ENCODE peak calls at places on chromosomes 13 and 19, in four cellular contexts. One of them, this sample, is unnamed.

GRCh38 chr13:33610471-33611015 is 207.4 kb upstream of the RFC3 start:
- DNase-seq in dorsolateral prefrontal cortex: peak
- DNase-seq in tibial nerve: no peak
- DNase-seq in breast epithelium: no peak
- DNase-seq in this sample: no peak

GRCh38 chr13:80361883-80362327 is 21.0 kb upstream of the SPRY2 start:
- DNase-seq in dorsolateral prefrontal cortex: peak
- DNase-seq in tibial nerve: no peak
- DNase-seq in breast epithelium: no peak
- DNase-seq in this sample: no peak

GRCh38 chr13:112792511-112792910 is 102.7 kb downstream of the ATP11A start:
- DNase-seq in dorsolateral prefrontal cortex: no peak
- DNase-seq in tibial nerve: no peak
- DNase-seq in breast epithelium: no peak
- DNase-seq in this sample: no peak

GRCh38 chr19:5154129-5154798 is 185.4 kb downstream of the KDM4B start:
- DNase-seq in dorsolateral prefrontal cortex: no peak
- DNase-seq in tibial nerve: no peak
- DNase-seq in breast epithelium: no peak
- DNase-seq in this sample: no peak

GRCh38 chr13:81031996-81032395 is 691.1 kb upstream of the SPRY2 start:
- DNase-seq in dorsolateral prefrontal cortex: no peak
- DNase-seq in tibial nerve: no peak
- DNase-seq in breast epithelium: no peak
- DNase-seq in this sample: no peak

GRCh38 chr13:32426191-32426980 is 1.5 kb downstream of the N4BP2L1 start:
- DNase-seq in dorsolateral prefrontal cortex: no peak
- DNase-seq in tibial nerve: no peak
- DNase-seq in breast epithelium: no peak
- DNase-seq in this sample: no peak

GRCh38 chr13:41601718-41602445 is 144.5 kb downstream of the RGCC start:
- DNase-seq in dorsolateral prefrontal cortex: no peak
- DNase-seq in tibial nerve: no peak
- DNase-seq in breast epithelium: no peak
- DNase-seq in this sample: no peak

GRCh38 chr13:100773429-100773828 is 98.8 kb upstream of the TMTC4 start:
- DNase-seq in dorsolateral prefrontal cortex: no peak
- DNase-seq in tibial nerve: no peak
- DNase-seq in breast epithelium: no peak
- DNase-seq in this sample: no peak

GRCh38 chr13:51241720-51242119 is 19.5 kb downstream of the FAM124A start:
- DNase-seq in dorsolateral prefrontal cortex: no peak
- DNase-seq in tibial nerve: no peak
- DNase-seq in breast epithelium: no peak
- DNase-seq in this sample: no peak

GRCh38 chr13:37382156-37382555 is 216.4 kb downstream of the POSTN start:
- DNase-seq in dorsolateral prefrontal cortex: no peak
- DNase-seq in tibial nerve: no peak
- DNase-seq in breast epithelium: no peak
- DNase-seq in this sample: no peak

GRCh38 chr19:33620611-33621010 is 1.1 kb upstream of the CHST8 start:
- DNase-seq in dorsolateral prefrontal cortex: no peak
- DNase-seq in tibial nerve: no peak
- DNase-seq in breast epithelium: no peak
- DNase-seq in this sample: no peak

GRCh38 chr19:35194022-35194984 is 34.2 kb downstream of the FAM187B start:
- DNase-seq in dorsolateral prefrontal cortex: no peak
- DNase-seq in tibial nerve: no peak
- DNase-seq in breast epithelium: no peak
- DNase-seq in this sample: no peak
- TF ChIP-seq CTCF in dorsolateral prefrontal cortex: no peak
- TF ChIP-seq CTCF in tibial nerve: no peak
- TF ChIP-seq CTCF in breast epithelium: no peak
- TF ChIP-seq CTCF in this sample: no peak

GRCh38 chr19:31339405-31339804 is 9.8 kb downstream of the TSHZ3 start:
- DNase-seq in dorsolateral prefrontal cortex: no peak
- DNase-seq in tibial nerve: no peak
- DNase-seq in breast epithelium: no peak
- DNase-seq in this sample: no peak

GRCh38 chr19:31337007-31337914 is 12.0 kb downstream of the TSHZ3 start:
- DNase-seq in dorsolateral prefrontal cortex: no peak
- DNase-seq in tibial nerve: no peak
- DNase-seq in breast epithelium: no peak
- DNase-seq in this sample: no peak

GRCh38 chr19:31342926-31343325 is 6.3 kb downstream of the TSHZ3 start:
- DNase-seq in dorsolateral prefrontal cortex: no peak
- DNase-seq in tibial nerve: no peak
- DNase-seq in breast epithelium: no peak
- DNase-seq in this sample: no peak

GRCh38 chr19:31338069-31338767 is 11.0 kb downstream of the TSHZ3 start:
- DNase-seq in dorsolateral prefrontal cortex: no peak
- DNase-seq in tibial nerve: no peak
- DNase-seq in breast epithelium: no peak
- DNase-seq in this sample: no peak

DNA sequence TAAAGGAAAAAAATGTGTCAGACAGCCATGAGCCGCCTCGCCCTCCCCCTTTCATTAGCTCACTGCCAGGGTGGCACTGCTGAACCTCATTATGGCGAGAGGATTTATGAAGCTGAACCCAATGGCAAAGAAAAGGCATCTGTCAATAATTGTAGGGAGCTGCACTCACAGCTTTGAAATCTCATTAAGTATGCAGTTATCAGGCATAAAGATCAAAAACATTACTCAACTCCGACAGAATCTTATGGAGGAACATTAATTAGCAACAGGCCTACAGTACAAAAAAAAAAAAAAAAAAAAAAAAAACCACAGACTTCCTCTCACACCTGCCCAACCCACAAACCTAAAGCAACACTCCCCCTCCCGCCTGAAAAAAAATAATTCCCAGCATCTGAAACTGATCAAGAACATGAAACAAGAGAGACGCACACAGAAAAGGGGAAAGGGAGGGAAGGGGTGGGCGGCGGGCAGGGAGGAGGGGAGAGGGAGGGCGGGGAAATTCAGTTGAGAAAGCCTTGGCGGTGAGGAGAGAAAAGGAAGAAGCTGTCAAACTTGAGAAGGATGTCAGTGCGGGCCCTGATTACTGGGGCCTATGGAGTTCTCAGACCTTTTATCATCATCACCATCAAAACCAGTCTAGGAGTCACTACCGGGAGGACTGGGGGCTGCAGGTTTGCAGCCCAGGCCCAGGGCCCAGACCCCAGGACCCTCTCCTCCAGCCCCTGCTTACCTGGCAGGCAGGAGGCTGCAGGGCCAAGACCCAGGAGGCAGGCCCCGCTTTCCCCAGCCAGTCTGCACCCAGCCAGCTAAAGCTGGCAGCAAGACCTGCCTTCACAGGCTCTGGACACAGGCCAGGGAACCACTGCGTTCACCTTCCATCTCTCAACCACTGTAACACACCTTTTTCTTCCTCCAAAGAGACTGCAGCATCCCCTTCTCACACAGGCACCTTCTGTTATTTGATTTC is 8.9 kb downstream of the TSHZ3 start:
- DNase-seq in dorsolateral prefrontal cortex: no peak
- DNase-seq in tibial nerve: no peak
- DNase-seq in breast epithelium: no peak
- DNase-seq in this sample: peak
- H3K4me3 ChIP-seq in dorsolateral prefrontal cortex: no peak
- H3K4me3 ChIP-seq in tibial nerve: no peak
- H3K4me3 ChIP-seq in breast epithelium: no peak
- H3K4me3 ChIP-seq in this sample: no peak

DNA sequence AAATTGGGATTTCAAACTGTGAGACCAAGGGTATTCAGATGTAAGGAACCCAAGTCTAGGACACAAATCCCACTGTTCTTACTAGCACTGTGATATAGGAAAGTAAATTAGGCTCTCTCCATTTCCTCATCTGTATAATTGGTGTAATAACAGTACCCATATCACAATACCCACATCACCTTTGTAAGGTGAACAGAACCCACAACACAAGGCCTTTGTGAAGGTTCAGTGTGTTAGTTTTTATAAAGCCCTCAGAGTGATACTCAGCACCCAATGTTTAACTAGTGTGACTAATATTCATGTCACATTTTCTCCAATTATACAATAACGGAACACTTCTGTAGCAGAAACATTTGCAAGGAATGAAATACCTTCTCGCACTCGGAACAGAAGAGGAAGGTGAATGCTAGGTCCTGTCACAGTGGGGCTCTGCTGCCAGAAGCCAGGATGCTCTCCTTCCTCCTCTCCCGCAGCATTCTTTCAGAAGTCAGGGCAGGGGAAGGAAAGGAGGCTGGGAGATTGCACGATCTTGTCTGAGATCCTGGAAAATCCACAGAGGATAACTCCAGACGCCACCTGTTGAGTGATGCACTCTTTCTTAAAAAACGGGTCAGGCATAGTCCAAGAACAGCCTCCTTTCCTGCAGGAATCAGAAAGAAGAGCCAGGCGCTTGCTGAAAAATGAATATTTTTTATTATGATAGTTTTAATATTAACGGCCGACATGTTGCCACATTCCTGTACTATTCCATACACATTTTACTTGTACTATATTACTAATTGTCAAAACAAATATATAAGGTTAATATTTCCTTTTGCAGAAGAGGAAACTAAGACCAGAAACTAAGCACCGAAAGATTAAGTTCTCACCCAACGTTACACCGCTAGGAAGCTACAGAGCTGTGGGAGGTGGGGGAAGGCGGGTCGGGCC is 762 bp downstream of the ZNF45 start:
- DNase-seq in dorsolateral prefrontal cortex: no peak
- DNase-seq in tibial nerve: no peak
- DNase-seq in breast epithelium: no peak
- DNase-seq in this sample: no peak
- TF ChIP-seq CTCF in dorsolateral prefrontal cortex: no peak
- TF ChIP-seq CTCF in tibial nerve: no peak
- TF ChIP-seq CTCF in breast epithelium: no peak
- TF ChIP-seq CTCF in this sample: peak

GRCh38 chr19:575527-576506 is 3.4 kb downstream of the BSG start:
- DNase-seq in dorsolateral prefrontal cortex: no peak
- DNase-seq in tibial nerve: no peak
- DNase-seq in breast epithelium: no peak
- DNase-seq in this sample: no peak
- H3K4me3 ChIP-seq in dorsolateral prefrontal cortex: peak
- H3K4me3 ChIP-seq in tibial nerve: no peak
- H3K4me3 ChIP-seq in breast epithelium: peak
- H3K4me3 ChIP-seq in this sample: peak

GRCh38 chr13:110815471-110816204 is 99.2 kb downstream of the ANKRD10 start:
- DNase-seq in dorsolateral prefrontal cortex: no peak
- DNase-seq in tibial nerve: no peak
- DNase-seq in breast epithelium: no peak
- DNase-seq in this sample: no peak

GRCh38 chr13:110818747-110819146 is 96.1 kb downstream of the ANKRD10 start:
- DNase-seq in dorsolateral prefrontal cortex: no peak
- DNase-seq in tibial nerve: no peak
- DNase-seq in breast epithelium: no peak
- DNase-seq in this sample: no peak

GRCh38 chr13:110817143-110817542 is 97.7 kb downstream of the ANKRD10 start:
- DNase-seq in dorsolateral prefrontal cortex: no peak
- DNase-seq in tibial nerve: no peak
- DNase-seq in breast epithelium: no peak
- DNase-seq in this sample: no peak

GRCh38 chr13:110813646-110814624 is 100.4 kb downstream of the ING1 start:
- DNase-seq in dorsolateral prefrontal cortex: no peak
- DNase-seq in tibial nerve: no peak
- DNase-seq in breast epithelium: no peak
- DNase-seq in this sample: no peak

DNA sequence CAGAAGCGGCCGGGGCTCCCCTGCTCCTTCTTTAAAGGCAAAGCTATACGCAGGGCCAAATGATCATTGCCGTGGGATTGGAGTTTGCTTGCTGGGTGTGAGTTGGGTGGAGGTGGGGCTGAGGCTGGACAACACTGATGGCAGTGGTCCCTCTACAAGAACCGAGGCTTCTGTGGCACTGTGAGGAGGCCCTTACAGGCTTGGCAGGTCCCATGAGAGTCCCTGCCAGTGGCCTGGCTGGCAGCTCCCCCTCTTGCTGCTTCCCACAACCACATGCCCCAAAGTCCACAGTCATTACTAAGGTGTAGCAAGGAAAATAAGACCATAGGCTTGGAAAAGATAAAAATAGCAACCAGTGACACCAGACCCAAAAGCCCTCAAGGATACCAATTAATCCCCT is 98.4 kb downstream of the ANKRD10 start:
- DNase-seq in dorsolateral prefrontal cortex: no peak
- DNase-seq in tibial nerve: no peak
- DNase-seq in breast epithelium: no peak
- DNase-seq in this sample: no peak
- TF ChIP-seq CTCF in dorsolateral prefrontal cortex: no peak
- TF ChIP-seq CTCF in tibial nerve: no peak
- TF ChIP-seq CTCF in breast epithelium: no peak
- TF ChIP-seq CTCF in this sample: no peak

GRCh38 chr19:1039646-1040475 is at the start of gene ABCA7:
- DNase-seq in dorsolateral prefrontal cortex: peak
- DNase-seq in tibial nerve: peak
- DNase-seq in breast epithelium: peak
- DNase-seq in this sample: peak

GRCh38 chr19:1040476-1041271 is 767 bp downstream of the ABCA7 start:
- DNase-seq in dorsolateral prefrontal cortex: peak
- DNase-seq in tibial nerve: peak
- DNase-seq in breast epithelium: peak
- DNase-seq in this sample: peak

GRCh38 chr19:1042689-1043511 is 3.0 kb downstream of the ABCA7 start:
- DNase-seq in dorsolateral prefrontal cortex: no peak
- DNase-seq in tibial nerve: no peak
- DNase-seq in breast epithelium: no peak
- DNase-seq in this sample: no peak

GRCh38 chr19:1041835-1042685 is 2.2 kb downstream of the ABCA7 start:
- DNase-seq in dorsolateral prefrontal cortex: no peak
- DNase-seq in tibial nerve: no peak
- DNase-seq in breast epithelium: no peak
- DNase-seq in this sample: no peak

GRCh38 chr19:1041272-1041834 is 1.4 kb downstream of the ABCA7 start:
- DNase-seq in dorsolateral prefrontal cortex: no peak
- DNase-seq in tibial nerve: no peak
- DNase-seq in breast epithelium: no peak
- DNase-seq in this sample: no peak
- H3K4me3 ChIP-seq in dorsolateral prefrontal cortex: peak
- H3K4me3 ChIP-seq in tibial nerve: peak
- H3K4me3 ChIP-seq in breast epithelium: peak
- H3K4me3 ChIP-seq in this sample: peak

GRCh38 chr19:40702337-40703012 is 12.0 kb upstream of the NUMBL start:
- DNase-seq in dorsolateral prefrontal cortex: no peak
- DNase-seq in tibial nerve: no peak
- DNase-seq in breast epithelium: no peak
- DNase-seq in this sample: no peak
- TF ChIP-seq CTCF in dorsolateral prefrontal cortex: peak
- TF ChIP-seq CTCF in tibial nerve: peak
- TF ChIP-seq CTCF in breast epithelium: peak
- TF ChIP-seq CTCF in this sample: peak

GRCh38 chr19:42068361-42068755 is 1.6 kb downstream of the GRIK5 start:
- DNase-seq in dorsolateral prefrontal cortex: no peak
- DNase-seq in tibial nerve: no peak
- DNase-seq in breast epithelium: no peak
- DNase-seq in this sample: no peak
- H3K4me3 ChIP-seq in dorsolateral prefrontal cortex: peak
- H3K4me3 ChIP-seq in tibial nerve: no peak
- H3K4me3 ChIP-seq in breast epithelium: no peak
- H3K4me3 ChIP-seq in this sample: no peak